ENCODE peak calls at places on chromosomes 16 and 17, in seven cellular contexts. S, B, X, Q, M, J and I are unnamed samples.

GRCh38 chr16:28085376-28086171 is 22.1 kb upstream of the GSG1L start:
- DNase-seq in Q (no peak), M (no peak), X (no peak), S (no peak), B (no peak), J (no peak), I (no peak)

GRCh38 chr17:57459286-57459915 is 203.1 kb downstream of the MSI2 start:
- DNase-seq in J (no peak), M (no peak), B (no peak), X (no peak), S (peak; percentile 35), Q (no peak), I (no peak)

GRCh38 chr16:50209548-50210265 is 56.6 kb downstream of the TENT4B start:
- DNase-seq in X (no peak), J (no peak), Q (no peak), B (no peak), M (no peak), S (no peak), I (no peak)

GRCh38 chr17:59790936-59791335 is 83.5 kb downstream of the VMP1 start:
- DNase-seq in S (no peak), M (no peak), X (no peak), B (no peak), J (no peak), Q (no peak), I (no peak)

GRCh38 chr17:72725432-72726068 is 366.9 kb downstream of the SLC39A11 start:
- DNase-seq in Q (peak; percentile 54), M (peak; percentile 69), B (peak; percentile 21), S (peak; percentile 62), X (no peak), J (peak; percentile 42), I (peak; percentile 35)

GRCh38 chr17:71926746-71927398 is 193.9 kb upstream of the SOX9 start:
- DNase-seq in X (no peak), J (no peak), M (no peak), B (no peak), Q (no peak), S (no peak), I (no peak)

GRCh38 chr17:40107266-40107980 is 7.0 kb upstream of the NR1D1 start:
- DNase-seq in J (peak; percentile 47), X (no peak), B (peak; percentile 49), Q (no peak), M (no peak), S (peak; percentile 31), I (no peak)

GRCh38 chr16:88597856-88598491 is 27.8 kb downstream of the ZC3H18 start:
- DNase-seq in S (no peak), Q (no peak), J (no peak), M (no peak), B (no peak), X (no peak), I (no peak)

GRCh38 chr16:4414187-4414909 is 2.0 kb downstream of the CORO7 start:
- DNase-seq in S (peak; percentile 81), X (no peak), J (peak; percentile 85), M (peak; percentile 48), B (peak; percentile 90), Q (no peak), I (no peak)

GRCh38 chr16:58684001-58684353 is 593 bp downstream of the SLC38A7 start:
- DNase-seq in J (no peak), Q (no peak), X (peak; percentile 63), S (no peak), M (no peak), B (no peak), I (no peak)

GRCh38 chr17:50462446-50462845 is 6.2 kb downstream of the CHAD start:
- DNase-seq in Q (no peak), S (no peak), J (no peak), B (no peak), M (no peak), X (peak; percentile 59), I (no peak)

GRCh38 chr17:17849147-17849820 is 12.5 kb upstream of the SREBF1 start:
- DNase-seq in S (peak; percentile 90), X (peak; percentile 83), B (peak; percentile 66), J (peak; percentile 79), M (peak; percentile 62), Q (no peak), I (no peak)

GRCh38 chr17:38509772-38510423 is 81.6 kb downstream of the ARHGAP23 start:
- DNase-seq in M (no peak), J (no peak), B (no peak), S (no peak), X (no peak), Q (no peak), I (no peak)

GRCh38 chr17:72414032-72414396 is 293.2 kb downstream of the SOX9 start:
- DNase-seq in J (no peak), S (no peak), Q (no peak), M (no peak), X (no peak), B (no peak), I (no peak)

GRCh38 chr17:62869885-62870580 is 61.9 kb upstream of the MARCHF10 start:
- DNase-seq in X (no peak), M (no peak), S (no peak), B (no peak), Q (no peak), J (no peak), I (peak; percentile 70)

GRCh38 chr16:54286330-54287017 is at the start of gene IRX3:
- DNase-seq in B (no peak), X (no peak), M (peak; percentile 88), S (no peak), Q (peak; percentile 71), J (no peak), I (peak; percentile 88)

GRCh38 chr16:84048306-84048705 is 5.7 kb upstream of the SLC38A8 start:
- DNase-seq in B (no peak), S (no peak), J (no peak), M (peak; percentile 59), Q (no peak), X (peak; percentile 40), I (no peak)

GRCh38 chr16:2842340-2843000 is 12.4 kb downstream of the ZG16B start:
- DNase-seq in X (peak; percentile 69), Q (no peak), M (peak; percentile 50), S (peak; percentile 91), B (peak; percentile 49), J (peak; percentile 61), I (peak; percentile 60)

GRCh38 chr17:9090641-9091096 is 69.4 kb downstream of the NTN1 start:
- DNase-seq in X (peak; percentile 70), Q (no peak), S (no peak), J (no peak), M (no peak), B (no peak), I (no peak)

GRCh38 chr17:17382901-17383300 is 79.7 kb downstream of the NT5M start:
- DNase-seq in J (no peak), X (no peak), Q (no peak), B (no peak), M (no peak), S (no peak), I (no peak)

GRCh38 chr16:22322021-22322471 is 24.8 kb downstream of the POLR3E start:
- DNase-seq in J (no peak), Q (no peak), S (no peak), B (no peak), X (no peak), M (no peak), I (no peak)

GRCh38 chr16:56869513-56870270 is 4.7 kb downstream of the SLC12A3 start:
- DNase-seq in B (peak; percentile 26), J (no peak), X (no peak), M (no peak), S (peak; percentile 65), Q (no peak), I (no peak)

GRCh38 chr16:31344712-31345111 is 10.3 kb upstream of the ITGAX start:
- DNase-seq in J (no peak), B (no peak), Q (no peak), X (no peak), S (peak; percentile 22), M (no peak), I (no peak)

GRCh38 chr17:29107933-29108805 is 65.2 kb downstream of the PIPOX start:
- DNase-seq in M (peak; percentile 42), X (no peak), S (no peak), J (no peak), B (no peak), Q (no peak), I (no peak)